ENCODE peak calls at places on chromosomes 16 and 17, in four cellular contexts. D is AG04449, O is fibroblast of the aortic adventitia, Z is SK-N-SH. I is an unnamed sample.
A peak's percentile ranks its signal among the peaks of the same experiment; 100 is the strongest.

GRCh38 chr17:15307686-15308085 is 33.7 kb downstream of the TEKT3 start:
- DNase-seq in D (no peak), O (peak; percentile 31), Z (no peak), I (no peak)

GRCh38 chr17:8384801-8385335 is 1.9 kb upstream of the RPL26 start:
- DNase-seq in D (no peak), O (peak; percentile 81), Z (no peak), I (peak; percentile 80)

GRCh38 chr17:77796201-77796860 is 162.2 kb upstream of the TNRC6C start:
- DNase-seq in D (no peak), O (peak; percentile 54), Z (no peak), I (no peak)

GRCh38 chr17:72512649-72513556 is 392.1 kb downstream of the SOX9 start:
- DNase-seq in D (no peak), O (no peak), Z (no peak), I (no peak)

GRCh38 chr16:55330726-55331647 is 7.0 kb downstream of the IRX6 start:
- DNase-seq in D (no peak), O (no peak), Z (no peak), I (peak; percentile 60)

GRCh38 chr17:44144966-44145739 is 3.4 kb downstream of the HROB start:
- DNase-seq in D (peak; percentile 17), O (peak; percentile 61), Z (no peak), I (no peak)

GRCh38 chr16:19515765-19516164 is 6.1 kb downstream of the GDE1 start:
- DNase-seq in D (no peak), O (no peak), Z (no peak), I (no peak)

GRCh38 chr16:24409045-24409444 is 130.3 kb upstream of the RBBP6 start:
- DNase-seq in D (no peak), O (no peak), Z (peak; percentile 19), I (peak; percentile 68)

GRCh38 chr17:55172612-55173011 is 92.1 kb upstream of the HLF start:
- DNase-seq in D (no peak), O (no peak), Z (no peak), I (no peak)

GRCh38 chr16:62751218-62751617 is 715.0 kb upstream of the CDH8 start:
- DNase-seq in D (no peak), O (no peak), Z (no peak), I (no peak)

GRCh38 chr16:80347900-80348299 is 192.9 kb upstream of the DYNLRB2 start:
- DNase-seq in D (no peak), O (peak; percentile 7), Z (no peak), I (no peak)

GRCh38 chr16:85149776-85150175 is 37.5 kb upstream of the CIBAR2 start:
- DNase-seq in D (no peak), O (no peak), Z (no peak), I (no peak)

GRCh38 chr17:1787301-1787902 is 25.5 kb downstream of the SERPINF1 start:
- DNase-seq in D (peak; percentile 66), O (peak; percentile 93), Z (peak; percentile 52), I (no peak)

GRCh38 chr17:39639566-39640458 is 2.9 kb downstream of the STARD3 start:
- DNase-seq in D (no peak), O (no peak), Z (no peak), I (no peak)

GRCh38 chr17:14593956-14594355 is 293.1 kb downstream of the HS3ST3B1 start:
- DNase-seq in D (no peak), O (no peak), Z (no peak), I (no peak)

GRCh38 chr16:9061358-9061813 is 30.1 kb upstream of the HAPSTR1 start:
- DNase-seq in D (no peak), O (peak; percentile 61), Z (peak; percentile 30), I (no peak)

GRCh38 chr16:88705076-88705684 is 1.0 kb downstream of the RNF166 start:
- DNase-seq in D (no peak), O (peak; percentile 55), Z (no peak), I (no peak)

GRCh38 chr16:85634747-85635544 is 21.8 kb downstream of the GSE1 start:
- DNase-seq in D (no peak), O (no peak), Z (peak; percentile 60), I (peak; percentile 63)

GRCh38 chr16:55001931-55002330 is 71.3 kb downstream of the IRX5 start:
- DNase-seq in D (no peak), O (peak; percentile 56), Z (no peak), I (no peak)

GRCh38 chr17:43791589-43791988 is 11.4 kb downstream of the CFAP97D1 start:
- DNase-seq in D (no peak), O (peak; percentile 57), Z (peak; percentile 55), I (peak; percentile 76)

GRCh38 chr17:48612456-48612853 is 1.6 kb upstream of the HOXB7 start:
- DNase-seq in D (no peak), O (no peak), Z (no peak), I (no peak)

GRCh38 chr17:58046230-58047094 is 36.8 kb upstream of the DYNLL2 start:
- DNase-seq in D (no peak), O (no peak), Z (no peak), I (peak; percentile 63)

GRCh38 chr17:64064331-64064730 is 43.9 kb upstream of the ICAM2 start:
- DNase-seq in D (no peak), O (no peak), Z (no peak), I (no peak)

GRCh38 chr16:9957433-9957832 is 224.8 kb downstream of the GRIN2A start:
- DNase-seq in D (no peak), O (no peak), Z (no peak), I (no peak)